ENCODE peak calls at places on chromosomes 5 and 9, in ten cellular contexts. J, Q, F, P, C, E, Z, I, K and R are unnamed samples.

GRCh38 chr5:143514915-143515314 is 111.4 kb upstream of the NR3C1 start:
- DNase-seq in J (no peak), Q (no peak), F (no peak), P (no peak), C (no peak), E (peak; percentile 55), Z (no peak), I (peak; percentile 74), K (no peak), R (no peak)

GRCh38 chr5:128538249-128539037 is 398 bp upstream of the FBN2 start:
- DNase-seq in J (peak; percentile 46), Q (peak; percentile 90), F (peak; percentile 77), P (peak; percentile 80), C (peak; percentile 10), E (peak; percentile 82), Z (peak; percentile 86), I (peak; percentile 80), K (peak; percentile 88), R (peak; percentile 60)

GRCh38 chr9:113216406-113216805 is 4.7 kb downstream of the FKBP15 start:
- DNase-seq in J (no peak), Q (no peak), F (no peak), P (no peak), C (no peak), E (no peak), Z (no peak), I (no peak), K (no peak), R (no peak)

GRCh38 chr5:176846335-176847140 is 36.2 kb downstream of the UNC5A start:
- DNase-seq in J (no peak), Q (no peak), F (no peak), P (peak; percentile 11), C (no peak), E (no peak), Z (no peak), I (no peak), K (no peak), R (no peak)

GRCh38 chr9:17958363-17958762 is 379.5 kb downstream of the SH3GL2 start:
- DNase-seq in J (no peak), Q (no peak), F (no peak), P (no peak), C (no peak), E (no peak), Z (no peak), I (no peak), K (no peak), R (no peak)

GRCh38 chr9:93010056-93010455 is 48.4 kb upstream of the SUSD3 start:
- DNase-seq in J (no peak), Q (peak; percentile 5), F (no peak), P (no peak), C (no peak), E (no peak), Z (no peak), I (no peak), K (no peak), R (no peak)

GRCh38 chr9:90900130-90900529 is 98.5 kb downstream of the SYK start:
- DNase-seq in J (no peak), Q (no peak), F (no peak), P (no peak), C (no peak), E (no peak), Z (peak; percentile 63), I (peak; percentile 18), K (no peak), R (no peak)

GRCh38 chr9:99737649-99738048 is 84.0 kb upstream of the NR4A3 start:
- DNase-seq in J (no peak), Q (no peak), F (no peak), P (no peak), C (no peak), E (no peak), Z (no peak), I (no peak), K (no peak), R (no peak)

GRCh38 chr9:88530051-88530450 is 4.9 kb upstream of the NXNL2 start:
- DNase-seq in J (peak; percentile 61), Q (no peak), F (peak; percentile 69), P (no peak), C (no peak), E (peak; percentile 64), Z (no peak), I (peak; percentile 78), K (peak; percentile 45), R (no peak)

DNA sequence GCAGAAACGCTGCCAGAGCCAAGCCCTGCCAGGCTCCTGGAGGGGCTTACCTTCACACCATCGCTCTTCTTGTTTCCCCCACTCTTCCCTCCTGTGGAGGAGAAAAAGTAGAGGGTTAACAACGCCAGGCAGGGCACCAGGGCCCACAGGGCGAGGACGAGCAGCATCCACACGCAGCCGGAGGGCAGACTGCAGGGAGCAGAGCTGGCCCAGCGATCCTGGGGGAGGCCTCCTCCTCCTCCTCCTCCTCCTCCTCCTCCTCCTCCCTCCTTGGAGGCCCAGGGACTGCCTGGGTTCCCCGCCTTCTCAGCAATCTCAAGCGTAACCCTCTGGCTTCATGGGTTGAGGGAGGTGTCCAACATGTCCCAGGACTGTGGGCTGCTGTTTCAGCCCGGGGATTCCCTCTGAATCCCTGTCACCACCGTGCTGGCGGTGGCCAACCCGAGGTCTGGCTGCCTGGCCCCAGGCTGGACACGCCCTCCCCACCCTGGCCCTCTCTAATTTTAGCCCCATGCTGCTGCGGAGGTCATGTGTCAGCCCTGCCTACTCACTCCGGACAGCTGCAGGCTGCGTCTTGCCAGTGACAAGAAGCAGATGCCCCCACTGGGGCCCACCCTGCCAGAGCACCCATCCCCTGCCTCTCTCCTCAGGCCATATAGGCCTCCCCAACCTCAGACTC is 44.3 kb downstream of the CAMK2A start:
- DNase-seq in J (peak; percentile 70), Q (peak; percentile 27), F (no peak), P (no peak), C (no peak), E (peak; percentile 58), Z (peak; percentile 79), I (peak; percentile 28), K (no peak), R (no peak)
- H3K4me3 ChIP-seq in J (no peak overlapping the region), Q (no peak overlapping the region), F (no peak overlapping the region), P (no peak overlapping the region), C (no peak overlapping the region), E (no peak overlapping the region), Z (peak overlapping the region; percentile 27), I (no peak overlapping the region), K (no peak overlapping the region), R (no peak overlapping the region)

GRCh38 chr5:23991406-23991805 is 484.0 kb downstream of the PRDM9 start:
- DNase-seq in J (no peak), Q (no peak), F (no peak), P (no peak), C (no peak), E (no peak), Z (no peak), I (no peak), K (no peak), R (no peak)
- H3K4me1 ChIP-seq in J (no peaks in the 10 kb centered on the region), Q (no peaks in the 10 kb centered on the region), F (no peaks in the 10 kb centered on the region), P (no peaks in the 10 kb centered on the region), C (no peaks in the 10 kb centered on the region), E (no peaks in the 10 kb centered on the region), Z (no peaks in the 10 kb centered on the region), I (no peaks in the 10 kb centered on the region), K (no peaks in the 10 kb centered on the region), R (no peaks in the 10 kb centered on the region)

DNA sequence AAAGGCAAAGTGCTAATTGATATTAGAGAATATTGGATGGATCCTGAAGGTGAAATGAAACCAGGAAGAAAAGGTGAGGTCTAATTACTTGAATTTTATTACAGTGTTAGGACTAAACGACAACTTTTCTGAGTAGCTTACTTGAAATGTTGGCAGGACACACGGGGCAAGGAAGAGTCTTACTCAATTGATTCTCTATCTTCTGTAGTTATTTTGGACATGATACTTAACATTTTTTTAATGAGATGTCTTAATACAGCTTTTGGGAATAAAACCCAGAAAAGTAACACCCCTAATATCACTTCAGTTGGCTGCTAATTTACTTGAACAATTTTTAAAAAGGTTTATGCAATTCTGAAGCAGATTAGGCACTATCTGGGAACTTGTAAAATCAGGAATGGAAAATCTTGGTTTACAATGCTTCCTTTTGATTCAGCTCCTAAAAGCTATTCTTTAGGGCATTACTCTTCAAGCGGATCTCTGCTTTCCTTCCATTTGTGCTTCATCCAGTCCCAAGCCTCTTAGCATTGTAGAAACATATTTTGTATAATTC is 13.7 kb downstream of the SUB1 start:
- DNase-seq in J (no peak), Q (no peak), F (no peak), P (no peak), C (no peak), E (no peak), Z (no peak), I (no peak), K (no peak), R (no peak)
- H3K27ac ChIP-seq in J (peak overlapping the region; percentile 42), Q (no peak overlapping the region), F (no peak overlapping the region), P (no peak overlapping the region), C (no peak overlapping the region), E (no peak overlapping the region), Z (no peak overlapping the region), I (no peak overlapping the region), K (no peak overlapping the region), R (no peak overlapping the region)

GRCh38 chr5:168219515-168220410 is 71.7 kb upstream of the WWC1 start:
- DNase-seq in J (peak; percentile 19), Q (peak; percentile 70), F (peak; percentile 74), P (peak; percentile 60), C (peak; percentile 71), E (peak; percentile 80), Z (peak; percentile 57), I (peak; percentile 63), K (peak; percentile 80), R (no peak)

GRCh38 chr5:168227001-168227400 is 64.4 kb upstream of the WWC1 start:
- DNase-seq in J (no peak), Q (no peak), F (peak; percentile 8), P (peak; percentile 29), C (no peak), E (no peak), Z (peak; percentile 24), I (no peak), K (no peak), R (no peak)

GRCh38 chr5:168227973-168228615 is 63.4 kb upstream of the WWC1 start:
- DNase-seq in J (no peak), Q (no peak), F (no peak), P (no peak), C (no peak), E (peak; percentile 27), Z (no peak), I (no peak), K (no peak), R (no peak)

GRCh38 chr5:168226012-168226411 is 65.4 kb upstream of the WWC1 start:
- DNase-seq in J (no peak), Q (no peak), F (no peak), P (no peak), C (no peak), E (no peak), Z (no peak), I (no peak), K (no peak), R (no peak)

GRCh38 chr5:168224110-168224509 is 67.3 kb upstream of the WWC1 start:
- DNase-seq in J (no peak), Q (no peak), F (no peak), P (no peak), C (no peak), E (no peak), Z (no peak), I (no peak), K (no peak), R (no peak)
- H3K4me3 ChIP-seq in J (no peak overlapping the region), Q (no peak overlapping the region), F (no peak overlapping the region), P (no peak overlapping the region), C (no peak overlapping the region), E (no peak overlapping the region), Z (no peak overlapping the region), I (no peak overlapping the region), K (no peak overlapping the region), R (no peak overlapping the region)

GRCh38 chr9:131411719-131412681 is 18.1 kb downstream of the PRRC2B start:
- DNase-seq in J (no peak), Q (no peak), F (no peak), P (no peak), C (no peak), E (no peak), Z (no peak), I (no peak), K (no peak), R (no peak)
- H3K4me1 ChIP-seq in J (peaks cover 2% of the 10 kb centered on the region), Q (peaks cover 40% of the 10 kb centered on the region), F (no peaks in the 10 kb centered on the region), P (peaks cover 32% of the 10 kb centered on the region), C (peaks cover 23% of the 10 kb centered on the region), E (peaks cover 17% of the 10 kb centered on the region), Z (peaks cover 100% of the 10 kb centered on the region), I (peaks cover 26% of the 10 kb centered on the region), K (peaks cover 88% of the 10 kb centered on the region), R (peaks cover 72% of the 10 kb centered on the region)